ENCODE peak calls at places on chromosomes 5 and 9, in ten cellular contexts. R is stimulated activated CD4-positive, alpha-beta T cell treated with anti-CD3 and anti-CD28 coated beads, Interleukin-12 subunit alpha, Interleukin-12 subunit beta, amount 100 ng/mL, for 48 hours; B is naive B cell; V is aorta; P is activated gamma-delta T cell treated with Interleukin-2 at 50 U/mL for 16 hours; K is GOT3; A is substantia nigra; G is T-helper 1 cell; O is IMR-90; S is kidney. Q is an unnamed sample.

GRCh38 chr5:10793785-10794184 is 32.8 kb upstream of the DAP start:
- DNase-seq in B (no peak), G (no peak), V (no peak), S (no peak), P (no peak), O (no peak), K (no peak), A (no peak), R (no peak), Q (no peak)

GRCh38 chr9:16708638-16709435 is 161.6 kb downstream of the BNC2 start:
- DNase-seq in S (no peak), V (no peak), R (no peak), B (no peak), P (no peak), O (peak; percentile 74), A (no peak), G (no peak), K (no peak), Q (no peak)

GRCh38 chr5:133510634-133511262 is 101.6 kb downstream of the FSTL4 start:
- DNase-seq in R (no peak), O (no peak), V (no peak), G (no peak), K (no peak), P (no peak), B (no peak), S (no peak), A (no peak), Q (no peak)

GRCh38 chr5:149030392-149030791 is 32.5 kb downstream of the SH3TC2 start:
- DNase-seq in V (no peak), R (no peak), A (no peak), S (no peak), K (no peak), B (no peak), G (no peak), O (peak; percentile 93), P (no peak), Q (no peak)

GRCh38 chr9:137772281-137772873 is 105.2 kb upstream of the CACNA1B start:
- DNase-seq in S (no peak), O (no peak), G (no peak), P (no peak), B (peak; percentile 21), V (no peak), R (no peak), K (no peak), A (no peak), Q (no peak)

GRCh38 chr5:172048539-172049101 is 42.2 kb upstream of the FBXW11 start:
- DNase-seq in P (no peak), V (no peak), B (no peak), S (no peak), G (no peak), O (peak; percentile 38), R (no peak), A (no peak), K (no peak), Q (no peak)

GRCh38 chr9:7976167-7976755 is 176.7 kb upstream of the DMAC1 start:
- DNase-seq in K (no peak), V (no peak), A (no peak), O (no peak), R (peak; percentile 42), G (peak; percentile 35), S (no peak), P (peak; percentile 63), B (peak; percentile 81), Q (no peak)

GRCh38 chr9:127137640-127138360 is 15.4 kb upstream of the ANGPTL2 start:
- DNase-seq in A (no peak), S (no peak), B (no peak), O (no peak), P (no peak), V (peak; percentile 39), G (no peak), R (no peak), K (no peak), Q (no peak)

GRCh38 chr5:138663009-138663408 is 87.8 kb upstream of the HSPA9 start:
- DNase-seq in K (no peak), O (no peak), G (no peak), V (no peak), S (peak; percentile 60), A (no peak), P (no peak), B (peak; percentile 82), R (no peak), Q (no peak)

GRCh38 chr5:33010851-33011250 is 299.7 kb downstream of the NPR3 start:
- DNase-seq in B (no peak), R (no peak), V (no peak), K (no peak), P (no peak), A (no peak), O (peak; percentile 74), S (no peak), G (no peak), Q (no peak)

GRCh38 chr5:119071573-119071874 is 637 bp downstream of the DMXL1 start:
- DNase-seq in S (no peak), V (no peak), B (no peak), R (no peak), A (no peak), K (no peak), G (no peak), P (no peak), O (peak; percentile 2), Q (no peak)

GRCh38 chr5:175711472-175712312 is 53.8 kb downstream of the HRH2 start:
- DNase-seq in G (no peak), K (no peak), R (no peak), B (no peak), S (peak; percentile 48), A (no peak), P (no peak), V (peak; percentile 57), O (no peak), Q (no peak)

GRCh38 chr5:10789726-10790125 is 28.7 kb upstream of the DAP start:
- DNase-seq in B (no peak), O (peak; percentile 12), P (no peak), A (no peak), G (no peak), S (no peak), V (no peak), K (no peak), R (no peak), Q (no peak)

GRCh38 chr5:78604693-78605092 is 43.9 kb downstream of the LHFPL2 start:
- DNase-seq in A (no peak), G (no peak), O (no peak), K (no peak), R (no peak), V (no peak), P (no peak), B (no peak), S (no peak), Q (no peak)

GRCh38 chr5:172541119-172541763 is 86.9 kb upstream of the SH3PXD2B start:
- DNase-seq in G (no peak), P (no peak), R (no peak), K (no peak), A (no peak), V (peak; percentile 30), S (no peak), O (no peak), B (no peak), Q (no peak)

GRCh38 chr9:128304971-128305288 is 17.3 kb downstream of the TRUB2 start:
- DNase-seq in A (no peak), V (no peak), R (no peak), G (no peak), K (no peak), S (no peak), O (peak; percentile 56), P (no peak), B (no peak), Q (no peak)

GRCh38 chr5:154262376-154262775 is 71.8 kb downstream of the GALNT10 start:
- DNase-seq in V (no peak), R (no peak), P (no peak), K (no peak), S (no peak), O (no peak), B (no peak), G (no peak), A (no peak), Q (no peak)

GRCh38 chr5:55173696-55174101 is 722 bp upstream of the CDC20B start:
- DNase-seq in S (no peak), R (no peak), A (no peak), V (no peak), B (peak; percentile 42), O (no peak), P (no peak), K (no peak), G (no peak), Q (no peak)

GRCh38 chr5:133251296-133252132 is 199.7 kb downstream of the HSPA4 start:
- DNase-seq in R (no peak), S (no peak), A (no peak), O (no peak), P (no peak), G (no peak), K (no peak), B (no peak), V (no peak), Q (peak; percentile 61)

GRCh38 chr5:16574789-16575785 is 41.7 kb downstream of the RETREG1 start:
- DNase-seq in G (no peak), R (no peak), K (no peak), B (no peak), P (no peak), S (no peak), V (no peak), A (peak; percentile 26), O (peak; percentile 89), Q (peak; percentile 75)

GRCh38 chr9:91198405-91198804 is 163.3 kb downstream of the AUH start:
- DNase-seq in S (no peak), A (no peak), V (no peak), P (no peak), G (no peak), R (no peak), O (no peak), B (no peak), K (no peak), Q (no peak)

Q was measured in right lobe of liver.